ENCODE peak calls at places on chromosomes 12 and 14, in seven cellular contexts. One of them, this sample, is unnamed.

GRCh38 chr12:113477171-113477841 is 5.6 kb upstream of the LHX5 start:
- DNase-seq in heart right ventricle: no peak
- DNase-seq in left ventricle myocardium inferior: no peak
- DNase-seq in heart left ventricle: no peak
- DNase-seq in fibroblast of lung: no peak
- DNase-seq in OCI-LY7: no peak
- DNase-seq in body of pancreas: no peak
- DNase-seq in this sample: no peak

GRCh38 chr14:53306926-53307325 is 153.8 kb upstream of the DDHD1 start:
- DNase-seq in heart left ventricle: no peak
- DNase-seq in OCI-LY7: no peak
- DNase-seq in left ventricle myocardium inferior: no peak
- DNase-seq in fibroblast of lung: peak; percentile 79
- DNase-seq in heart right ventricle: no peak
- DNase-seq in body of pancreas: no peak
- DNase-seq in this sample: no peak

GRCh38 chr12:123267991-123268843 is 3.4 kb downstream of the CDK2AP1 start:
- DNase-seq in OCI-LY7: no peak
- DNase-seq in fibroblast of lung: peak; percentile 30
- DNase-seq in body of pancreas: peak; percentile 36
- DNase-seq in left ventricle myocardium inferior: peak; percentile 34
- DNase-seq in heart left ventricle: no peak
- DNase-seq in heart right ventricle: peak; percentile 46
- DNase-seq in this sample: no peak

GRCh38 chr14:24605435-24606190 is 3.9 kb downstream of the GZMH start:
- DNase-seq in heart right ventricle: peak; percentile 19
- DNase-seq in fibroblast of lung: no peak
- DNase-seq in left ventricle myocardium inferior: no peak
- DNase-seq in heart left ventricle: peak; percentile 29
- DNase-seq in OCI-LY7: peak; percentile 54
- DNase-seq in body of pancreas: peak; percentile 48
- DNase-seq in this sample: no peak

GRCh38 chr14:26281280-26281998 is 316.4 kb downstream of the NOVA1 start:
- DNase-seq in heart right ventricle: no peak
- DNase-seq in left ventricle myocardium inferior: no peak
- DNase-seq in OCI-LY7: no peak
- DNase-seq in body of pancreas: no peak
- DNase-seq in heart left ventricle: no peak
- DNase-seq in fibroblast of lung: peak; percentile 81
- DNase-seq in this sample: no peak

GRCh38 chr12:64006211-64006610 is 161.7 kb downstream of the SRGAP1 start:
- DNase-seq in body of pancreas: no peak
- DNase-seq in OCI-LY7: no peak
- DNase-seq in fibroblast of lung: peak; percentile 94
- DNase-seq in heart right ventricle: no peak
- DNase-seq in left ventricle myocardium inferior: no peak
- DNase-seq in heart left ventricle: no peak
- DNase-seq in this sample: no peak

GRCh38 chr14:54593860-54594259 is 26.9 kb downstream of the SAMD4A start:
- DNase-seq in heart left ventricle: no peak
- DNase-seq in OCI-LY7: no peak
- DNase-seq in body of pancreas: no peak
- DNase-seq in heart right ventricle: no peak
- DNase-seq in fibroblast of lung: peak; percentile 58
- DNase-seq in left ventricle myocardium inferior: no peak
- DNase-seq in this sample: no peak

GRCh38 chr12:71627438-71628002 is 36.1 kb downstream of the ZFC3H1 start:
- DNase-seq in heart left ventricle: no peak
- DNase-seq in left ventricle myocardium inferior: no peak
- DNase-seq in body of pancreas: no peak
- DNase-seq in OCI-LY7: no peak
- DNase-seq in fibroblast of lung: no peak
- DNase-seq in heart right ventricle: no peak
- DNase-seq in this sample: no peak

GRCh38 chr12:5260086-5260485 is 171.8 kb upstream of the NTF3 start:
- DNase-seq in OCI-LY7: no peak
- DNase-seq in heart left ventricle: no peak
- DNase-seq in body of pancreas: no peak
- DNase-seq in heart right ventricle: no peak
- DNase-seq in fibroblast of lung: peak; percentile 23
- DNase-seq in left ventricle myocardium inferior: no peak
- DNase-seq in this sample: no peak

GRCh38 chr12:23139026-23139425 is 514.1 kb downstream of the ETNK1 start:
- DNase-seq in body of pancreas: no peak
- DNase-seq in OCI-LY7: no peak
- DNase-seq in left ventricle myocardium inferior: no peak
- DNase-seq in heart left ventricle: no peak
- DNase-seq in heart right ventricle: no peak
- DNase-seq in fibroblast of lung: peak; percentile 72
- DNase-seq in this sample: no peak

GRCh38 chr12:100576311-100577036 is 3.0 kb downstream of the GAS2L3 start:
- DNase-seq in heart right ventricle: no peak
- DNase-seq in OCI-LY7: no peak
- DNase-seq in left ventricle myocardium inferior: no peak
- DNase-seq in fibroblast of lung: peak; percentile 82
- DNase-seq in body of pancreas: no peak
- DNase-seq in heart left ventricle: no peak
- DNase-seq in this sample: no peak

GRCh38 chr12:63068857-63069442 is 82.1 kb downstream of the AVPR1A start:
- DNase-seq in heart left ventricle: no peak
- DNase-seq in OCI-LY7: peak; percentile 30
- DNase-seq in heart right ventricle: no peak
- DNase-seq in body of pancreas: peak; percentile 14
- DNase-seq in left ventricle myocardium inferior: no peak
- DNase-seq in fibroblast of lung: peak; percentile 67
- DNase-seq in this sample: no peak

GRCh38 chr14:101449114-101449513 is 112.2 kb upstream of the DIO3 start:
- DNase-seq in left ventricle myocardium inferior: no peak
- DNase-seq in body of pancreas: no peak
- DNase-seq in OCI-LY7: peak; percentile 94
- DNase-seq in heart right ventricle: no peak
- DNase-seq in fibroblast of lung: no peak
- DNase-seq in heart left ventricle: no peak
- DNase-seq in this sample: no peak

GRCh38 chr12:124024263-124024678 is 51.3 kb downstream of the ZNF664 start:
- DNase-seq in heart right ventricle: no peak
- DNase-seq in body of pancreas: no peak
- DNase-seq in heart left ventricle: no peak
- DNase-seq in fibroblast of lung: peak; percentile 32
- DNase-seq in left ventricle myocardium inferior: no peak
- DNase-seq in OCI-LY7: no peak
- DNase-seq in this sample: no peak

GRCh38 chr14:103141117-103141796 is 18.0 kb downstream of the TNFAIP2 start:
- DNase-seq in fibroblast of lung: peak; percentile 20
- DNase-seq in OCI-LY7: peak; percentile 91
- DNase-seq in body of pancreas: peak; percentile 73
- DNase-seq in left ventricle myocardium inferior: no peak
- DNase-seq in heart right ventricle: peak; percentile 32
- DNase-seq in heart left ventricle: no peak
- DNase-seq in this sample: no peak

DNA sequence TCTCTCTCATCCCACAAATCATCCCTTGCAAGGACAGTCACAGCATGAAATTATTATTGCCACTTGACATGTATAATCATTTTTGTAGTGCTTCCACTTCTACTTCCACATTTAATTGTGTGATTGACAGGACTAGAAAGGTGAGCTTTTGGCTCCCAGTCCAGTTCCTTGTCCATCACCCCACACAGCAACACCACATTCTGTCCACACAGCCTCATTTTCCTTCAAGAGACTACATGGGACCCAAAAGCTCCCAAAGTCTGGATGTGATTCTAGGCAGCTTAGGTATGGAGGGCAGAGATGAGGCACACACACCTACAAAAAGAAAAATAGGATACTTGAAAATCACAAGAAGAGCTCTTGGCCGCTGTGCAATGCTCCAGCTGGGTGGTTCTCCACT is 366.3 kb downstream of the DPF3 start:
- DNase-seq in left ventricle myocardium inferior: no peak
- DNase-seq in body of pancreas: no peak
- DNase-seq in heart right ventricle: no peak
- DNase-seq in OCI-LY7: no peak
- DNase-seq in heart left ventricle: no peak
- DNase-seq in fibroblast of lung: no peak
- DNase-seq in this sample: no peak
- H3K4me1 ChIP-seq in left ventricle myocardium inferior: peaks cover 2% of the 10 kb centered on the region
- H3K4me1 ChIP-seq in body of pancreas: no peaks in the 10 kb centered on the region
- H3K4me1 ChIP-seq in heart right ventricle: no peaks in the 10 kb centered on the region
- H3K4me1 ChIP-seq in OCI-LY7: no peaks in the 10 kb centered on the region
- H3K4me1 ChIP-seq in heart left ventricle: no peaks in the 10 kb centered on the region
- H3K4me1 ChIP-seq in fibroblast of lung: peaks cover 2% of the 10 kb centered on the region
- H3K4me1 ChIP-seq in this sample: no peaks in the 10 kb centered on the region

DNA sequence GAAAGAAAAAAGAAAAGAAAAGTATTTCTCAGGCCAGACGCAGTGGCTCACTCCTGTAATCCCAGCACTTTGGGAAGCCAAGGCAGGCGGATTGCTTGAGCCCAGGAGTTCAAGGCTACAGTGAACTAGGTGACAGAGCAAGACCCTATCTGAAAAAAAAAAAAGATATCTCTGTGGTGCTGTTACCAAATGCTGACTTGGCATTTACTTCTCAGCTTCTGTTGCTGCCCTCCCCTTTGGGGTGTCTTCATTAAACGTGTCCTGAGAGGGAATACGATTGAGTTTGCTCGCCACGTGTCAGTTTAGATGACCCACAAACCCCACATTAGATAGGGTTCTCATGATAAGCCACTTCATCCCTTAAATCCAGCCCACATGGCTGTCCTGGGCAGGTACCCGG is 4.4 kb upstream of the POLR3B start:
- DNase-seq in body of pancreas: no peak
- DNase-seq in heart right ventricle: no peak
- DNase-seq in fibroblast of lung: no peak
- DNase-seq in left ventricle myocardium inferior: no peak
- DNase-seq in heart left ventricle: no peak
- DNase-seq in OCI-LY7: no peak
- DNase-seq in this sample: no peak
- H3K27ac ChIP-seq in body of pancreas: no peak overlapping the region
- H3K27ac ChIP-seq in heart right ventricle: no peak overlapping the region
- H3K27ac ChIP-seq in fibroblast of lung: no peak overlapping the region
- H3K27ac ChIP-seq in left ventricle myocardium inferior: no peak overlapping the region
- H3K27ac ChIP-seq in heart left ventricle: no peak overlapping the region
- H3K27ac ChIP-seq in OCI-LY7: no peak overlapping the region
- H3K27ac ChIP-seq in this sample: no peak overlapping the region

GRCh38 chr14:89428163-89428523 is 11.1 kb upstream of the FOXN3 start:
- DNase-seq in heart right ventricle: no peak
- DNase-seq in body of pancreas: no peak
- DNase-seq in left ventricle myocardium inferior: no peak
- DNase-seq in heart left ventricle: no peak
- DNase-seq in OCI-LY7: peak; percentile 29
- DNase-seq in fibroblast of lung: no peak
- DNase-seq in this sample: no peak

GRCh38 chr14:89428556-89429196 is 11.6 kb upstream of the FOXN3 start:
- DNase-seq in heart right ventricle: no peak
- DNase-seq in fibroblast of lung: peak; percentile 69
- DNase-seq in body of pancreas: peak; percentile 16
- DNase-seq in left ventricle myocardium inferior: no peak
- DNase-seq in heart left ventricle: no peak
- DNase-seq in OCI-LY7: no peak
- DNase-seq in this sample: peak; percentile 86

GRCh38 chr14:89425931-89426330 is 8.9 kb upstream of the FOXN3 start:
- DNase-seq in fibroblast of lung: peak; percentile 99
- DNase-seq in body of pancreas: no peak
- DNase-seq in left ventricle myocardium inferior: no peak
- DNase-seq in heart left ventricle: no peak
- DNase-seq in OCI-LY7: no peak
- DNase-seq in heart right ventricle: no peak
- DNase-seq in this sample: peak; percentile 56

GRCh38 chr14:89429206-89430091 is 12.4 kb upstream of the FOXN3 start:
- DNase-seq in OCI-LY7: peak; percentile 58
- DNase-seq in body of pancreas: peak; percentile 38
- DNase-seq in heart left ventricle: no peak
- DNase-seq in fibroblast of lung: peak; percentile 69
- DNase-seq in heart right ventricle: no peak
- DNase-seq in left ventricle myocardium inferior: no peak
- DNase-seq in this sample: no peak

GRCh38 chr14:89427426-89428162 is 10.6 kb upstream of the FOXN3 start:
- DNase-seq in fibroblast of lung: no peak
- DNase-seq in OCI-LY7: no peak
- DNase-seq in heart right ventricle: no peak
- DNase-seq in left ventricle myocardium inferior: no peak
- DNase-seq in body of pancreas: no peak
- DNase-seq in heart left ventricle: no peak
- DNase-seq in this sample: peak; percentile 63
- H3K4me1 ChIP-seq in fibroblast of lung: peaks cover 16% of the 10 kb centered on the region
- H3K4me1 ChIP-seq in OCI-LY7: peaks cover 86% of the 10 kb centered on the region
- H3K4me1 ChIP-seq in heart right ventricle: peaks cover 32% of the 10 kb centered on the region
- H3K4me1 ChIP-seq in left ventricle myocardium inferior: peaks cover 63% of the 10 kb centered on the region
- H3K4me1 ChIP-seq in body of pancreas: peaks cover 28% of the 10 kb centered on the region
- H3K4me1 ChIP-seq in heart left ventricle: peaks cover 41% of the 10 kb centered on the region
- H3K4me1 ChIP-seq in this sample: peaks cover 74% of the 10 kb centered on the region

GRCh38 chr12:96981053-96981452 is 74.0 kb downstream of the NEDD1 start:
- DNase-seq in left ventricle myocardium inferior: no peak
- DNase-seq in fibroblast of lung: peak; percentile 95
- DNase-seq in OCI-LY7: no peak
- DNase-seq in heart left ventricle: no peak
- DNase-seq in heart right ventricle: no peak
- DNase-seq in body of pancreas: no peak
- DNase-seq in this sample: no peak
- H3K27ac ChIP-seq in left ventricle myocardium inferior: no peak overlapping the region
- H3K27ac ChIP-seq in fibroblast of lung: no peak overlapping the region
- H3K27ac ChIP-seq in OCI-LY7: no peak overlapping the region
- H3K27ac ChIP-seq in heart left ventricle: no peak overlapping the region
- H3K27ac ChIP-seq in heart right ventricle: no peak overlapping the region
- H3K27ac ChIP-seq in body of pancreas: no peak overlapping the region
- H3K27ac ChIP-seq in this sample: no peak overlapping the region

GRCh38 chr14:73771848-73772705 is 57.9 kb upstream of the PNMA1 start:
- DNase-seq in body of pancreas: peak; percentile 93
- DNase-seq in heart left ventricle: no peak
- DNase-seq in left ventricle myocardium inferior: no peak
- DNase-seq in fibroblast of lung: peak; percentile 83
- DNase-seq in OCI-LY7: peak; percentile 95
- DNase-seq in heart right ventricle: no peak
- DNase-seq in this sample: no peak
- H3K4me1 ChIP-seq in body of pancreas: peaks cover 74% of the 10 kb centered on the region
- H3K4me1 ChIP-seq in heart left ventricle: peaks cover 96% of the 10 kb centered on the region
- H3K4me1 ChIP-seq in left ventricle myocardium inferior: peaks cover 98% of the 10 kb centered on the region
- H3K4me1 ChIP-seq in fibroblast of lung: peaks cover 16% of the 10 kb centered on the region
- H3K4me1 ChIP-seq in OCI-LY7: peaks cover 100% of the 10 kb centered on the region
- H3K4me1 ChIP-seq in heart right ventricle: peaks cover 69% of the 10 kb centered on the region
- H3K4me1 ChIP-seq in this sample: no peaks in the 10 kb centered on the region

DNA sequence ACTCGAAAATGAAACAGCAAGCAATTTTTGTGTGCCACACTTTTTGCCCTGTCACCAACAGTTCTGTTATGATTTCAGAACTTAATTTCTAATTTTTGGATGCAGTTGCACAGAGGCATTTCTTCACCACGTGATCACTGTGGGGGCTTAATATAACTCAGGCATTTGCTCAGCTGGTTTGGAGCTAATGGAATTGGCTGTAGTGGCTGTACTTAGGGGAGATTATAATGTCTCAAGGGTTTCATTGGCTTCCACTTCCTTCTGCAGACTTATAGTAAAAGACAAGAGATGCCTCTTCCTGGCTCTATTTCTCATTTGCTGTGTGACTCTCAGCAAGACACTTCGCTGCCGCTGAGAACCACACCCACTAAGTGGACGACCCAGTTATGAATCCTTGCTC is 452.4 kb downstream of the RAD51B start:
- DNase-seq in heart right ventricle: no peak
- DNase-seq in heart left ventricle: no peak
- DNase-seq in left ventricle myocardium inferior: no peak
- DNase-seq in fibroblast of lung: no peak
- DNase-seq in OCI-LY7: no peak
- DNase-seq in body of pancreas: no peak
- DNase-seq in this sample: no peak
- H3K27ac ChIP-seq in heart right ventricle: peak overlapping the region; percentile 59
- H3K27ac ChIP-seq in heart left ventricle: peak overlapping the region; percentile 25
- H3K27ac ChIP-seq in left ventricle myocardium inferior: peak overlapping the region; percentile 41
- H3K27ac ChIP-seq in fibroblast of lung: no peak overlapping the region
- H3K27ac ChIP-seq in OCI-LY7: peak overlapping the region; percentile 21
- H3K27ac ChIP-seq in body of pancreas: no peak overlapping the region
- H3K27ac ChIP-seq in this sample: peak overlapping the region; percentile 58